ENCODE peak calls at places on chromosome 17, in seven cellular contexts. R, V, Q, T, C, K and O are unnamed samples.

GRCh38 chr17:41654908-41655607 is 30.7 kb upstream of the KRT17 start:
- DNase-seq in R (no peak), V (peak), Q (no peak), T (no peak), C (no peak), K (no peak), O (no peak)

GRCh38 chr17:67491009-67491677 is 114.1 kb downstream of the PITPNC1 start:
- DNase-seq in R (peak), V (peak), Q (peak), T (no peak), C (peak), K (peak), O (peak)

GRCh38 chr17:27559996-27560481 is 70.9 kb upstream of the LGALS9 start:
- DNase-seq in R (peak), V (peak), Q (no peak), T (peak), C (no peak), K (peak), O (peak)

GRCh38 chr17:18026408-18026776 is 12.6 kb downstream of the ATPAF2 start:
- DNase-seq in R (no peak), V (peak), Q (no peak), T (peak), C (peak), K (no peak), O (no peak)

GRCh38 chr17:53127331-53127730 is 695.4 kb upstream of the KIF2B start:
- DNase-seq in R (no peak), V (no peak), Q (no peak), T (no peak), C (no peak), K (no peak), O (no peak)

GRCh38 chr17:83078378-83079339 is 750 bp upstream of the METRNL start:
- DNase-seq in R (no peak), V (no peak), Q (no peak), T (no peak), C (no peak), K (peak), O (no peak)

GRCh38 chr17:80424261-80424660 is 9.3 kb downstream of the ENDOV start:
- DNase-seq in R (no peak), V (no peak), Q (no peak), T (no peak), C (no peak), K (no peak), O (no peak)

GRCh38 chr17:3963214-3964201 is 729 bp downstream of the ATP2A3 start:
- DNase-seq in R (peak), V (no peak), Q (no peak), T (no peak), C (no peak), K (peak), O (no peak)

GRCh38 chr17:50758989-50759544 is 8.3 kb downstream of the ANKRD40CL start:
- DNase-seq in R (no peak), V (no peak), Q (no peak), T (no peak), C (no peak), K (no peak), O (no peak)

GRCh38 chr17:1325766-1326165 is 46.3 kb downstream of the TRARG1 start:
- DNase-seq in R (no peak), V (no peak), Q (no peak), T (no peak), C (no peak), K (no peak), O (no peak)

GRCh38 chr17:60390881-60391418 is 983 bp downstream of the USP32 start:
- DNase-seq in R (peak), V (peak), Q (no peak), T (peak), C (no peak), K (peak), O (peak)

GRCh38 chr17:39627170-39627716 is 491 bp downstream of the PPP1R1B start:
- DNase-seq in R (no peak), V (no peak), Q (no peak), T (no peak), C (no peak), K (no peak), O (no peak)

GRCh38 chr17:17398188-17398927 is 78.4 kb upstream of the MED9 start:
- DNase-seq in R (no peak), V (no peak), Q (no peak), T (no peak), C (no peak), K (no peak), O (no peak)

GRCh38 chr17:56833023-56833811 is 503 bp downstream of the C17orf67 start:
- DNase-seq in R (peak), V (peak), Q (no peak), T (peak), C (peak), K (peak), O (peak)

GRCh38 chr17:56835259-56835575 is 1.3 kb downstream of the DGKE start:
- DNase-seq in R (no peak), V (no peak), Q (no peak), T (no peak), C (no peak), K (no peak), O (no peak)

GRCh38 chr17:56833812-56834379 is at the start of the genes C17orf67 and DGKE:
- DNase-seq in R (peak), V (peak), Q (peak), T (peak), C (peak), K (peak), O (peak)

GRCh38 chr17:56832446-56832845 is 1.3 kb downstream of the C17orf67 start:
- DNase-seq in R (no peak), V (no peak), Q (no peak), T (peak), C (no peak), K (no peak), O (no peak)

DNA sequence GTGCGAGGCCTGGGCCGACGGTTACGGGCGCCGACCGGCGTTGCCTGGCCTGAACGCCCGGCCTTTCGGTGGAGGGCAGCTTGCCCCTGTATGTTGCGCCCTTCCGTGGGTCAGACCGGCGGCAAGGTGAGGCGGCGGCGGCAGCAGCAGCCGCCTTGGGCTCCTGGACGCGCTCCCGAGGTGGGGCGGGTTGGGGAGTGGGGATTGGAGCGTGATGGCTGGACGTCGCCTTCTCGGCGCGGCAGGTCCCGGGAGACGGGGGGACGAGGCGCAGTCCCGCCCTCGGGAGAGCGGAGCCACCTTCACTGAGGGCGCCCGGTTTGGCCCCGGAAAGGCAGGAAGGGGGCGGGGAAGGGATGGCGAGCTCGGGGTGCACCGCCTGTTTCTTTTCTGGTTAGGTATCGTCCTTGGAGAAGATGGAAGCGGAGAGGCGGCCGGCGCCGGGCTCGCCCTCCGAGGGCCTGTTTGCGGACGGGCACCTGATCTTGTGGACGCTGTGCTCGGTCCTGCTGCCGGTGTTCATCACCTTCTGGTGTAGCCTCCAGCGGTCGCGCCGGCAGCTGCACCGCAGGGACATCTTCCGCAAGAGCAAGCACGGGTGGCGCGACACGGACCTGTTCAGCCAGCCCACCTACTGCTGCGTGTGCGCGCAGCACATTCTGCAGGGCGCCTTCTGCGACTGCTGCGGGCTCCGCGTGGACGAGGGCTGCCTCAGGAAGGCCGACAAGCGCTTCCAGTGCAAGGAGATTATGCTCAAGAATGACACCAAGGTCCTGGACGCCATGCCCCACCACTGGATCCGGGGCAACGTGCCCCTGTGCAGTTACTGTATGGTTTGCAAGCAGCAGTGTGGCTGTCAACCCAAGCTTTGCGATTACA is 668 bp downstream of the DGKE start:
- DNase-seq in R (peak), V (peak), Q (no peak), T (peak), C (no peak), K (peak), O (peak)
- TF ChIP-seq CTCF in R (peak), V (no peak), Q (peak), T (peak), C (no peak), K (peak), O (no peak)

GRCh38 chr17:49616086-49616485 is 40.4 kb downstream of the NXPH3 start:
- DNase-seq in R (no peak), V (no peak), Q (no peak), T (peak), C (no peak), K (no peak), O (no peak)
- TF ChIP-seq CTCF in R (no peak), V (no peak), Q (peak), T (peak), C (no peak), K (no peak), O (no peak)

GRCh38 chr17:78113804-78114785 is 14.5 kb downstream of the TMC6 start:
- DNase-seq in R (no peak), V (peak), Q (no peak), T (no peak), C (no peak), K (no peak), O (no peak)

GRCh38 chr17:78116411-78116810 is 12.1 kb downstream of the TMC6 start:
- DNase-seq in R (no peak), V (no peak), Q (no peak), T (no peak), C (no peak), K (no peak), O (no peak)

GRCh38 chr17:78114831-78115723 is 13.5 kb downstream of the TMC6 start:
- DNase-seq in R (no peak), V (peak), Q (no peak), T (no peak), C (no peak), K (no peak), O (no peak)

GRCh38 chr17:78118801-78119241 is 9.7 kb downstream of the TMC6 start:
- DNase-seq in R (no peak), V (peak), Q (no peak), T (no peak), C (no peak), K (no peak), O (no peak)

DNA sequence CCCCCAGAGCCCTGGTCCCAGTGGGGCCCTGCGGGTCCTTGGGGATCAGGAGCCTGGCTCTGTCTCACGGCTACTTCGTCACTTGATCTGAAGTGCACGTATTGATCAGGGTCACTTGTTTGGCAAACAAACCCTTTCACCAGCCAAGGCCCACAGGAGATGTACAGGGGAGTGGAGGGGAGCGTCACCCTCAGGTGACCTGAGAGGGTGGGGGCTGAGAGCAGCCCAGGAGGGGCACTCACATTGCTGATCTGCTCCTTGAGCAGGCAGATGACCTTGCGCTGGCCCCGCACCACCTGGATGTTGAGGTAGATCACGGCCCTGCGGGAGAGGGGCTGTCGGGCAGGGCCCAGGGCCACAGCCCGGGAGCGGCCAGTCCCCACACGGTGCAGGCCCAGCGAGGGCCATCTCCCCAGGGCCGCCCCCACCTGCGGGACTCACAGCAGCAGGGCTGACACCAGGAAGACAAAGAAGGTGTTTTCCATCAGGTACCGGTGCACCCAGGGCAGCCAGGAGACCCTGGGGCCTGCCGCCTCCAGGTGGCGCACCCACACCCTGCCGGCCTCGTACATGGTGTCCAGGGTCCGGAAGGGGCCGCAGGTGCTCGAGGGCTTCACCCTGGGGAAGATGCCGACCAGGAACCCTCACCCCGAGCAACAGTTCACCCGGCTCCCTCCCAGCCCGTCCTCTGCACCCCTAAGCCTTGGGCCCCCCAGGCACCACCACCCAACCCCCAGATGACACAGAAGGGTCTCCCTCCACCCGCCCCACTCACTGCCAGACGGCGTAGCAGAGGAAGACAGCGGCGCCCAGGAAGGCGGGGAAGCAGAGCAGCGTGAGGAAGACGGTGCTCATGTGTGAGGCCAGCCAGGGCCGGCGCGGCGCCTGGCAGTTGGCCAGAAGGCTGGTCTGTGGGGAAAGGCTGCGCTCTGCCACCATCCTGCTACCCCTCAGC is 11.3 kb downstream of the TMC6 start:
- DNase-seq in R (peak), V (peak), Q (no peak), T (no peak), C (no peak), K (peak), O (peak)
- TF ChIP-seq CTCF in R (peak), V (no peak), Q (no peak), T (peak), C (no peak), K (peak), O (peak)

GRCh38 chr17:45306094-45306493 is 10.7 kb downstream of the MAP3K14 start:
- DNase-seq in R (no peak), V (no peak), Q (no peak), T (no peak), C (no peak), K (no peak), O (no peak)

GRCh38 chr17:45305532-45306087 is 11.2 kb downstream of the MAP3K14 start:
- DNase-seq in R (no peak), V (no peak), Q (no peak), T (no peak), C (no peak), K (no peak), O (no peak)

GRCh38 chr17:45307290-45308015 is 9.4 kb downstream of the MAP3K14 start:
- DNase-seq in R (no peak), V (no peak), Q (peak), T (peak), C (no peak), K (peak), O (no peak)

GRCh38 chr17:45308016-45308365 is 8.8 kb downstream of the MAP3K14 start:
- DNase-seq in R (no peak), V (no peak), Q (no peak), T (no peak), C (no peak), K (no peak), O (no peak)

GRCh38 chr17:45306623-45307022 is 10.2 kb downstream of the MAP3K14 start:
- DNase-seq in R (no peak), V (no peak), Q (no peak), T (no peak), C (no peak), K (no peak), O (no peak)
- TF ChIP-seq CTCF in R (no peak), V (no peak), Q (peak), T (peak), C (no peak), K (no peak), O (no peak)